ENCODE peak calls at places on chromosomes 7 and 10, in nine cellular contexts. X is suprapubic skin, Z is neural progenitor cell, V is HCT116, U is heart left ventricle, R is AG04450, Y is thyroid gland, O is body of pancreas, G is adrenal gland. E is an unnamed sample.
A peak's percentile ranks its signal among the peaks of the same experiment; 100 is the strongest.

GRCh38 chr7:10930551-10930950 is 43.1 kb upstream of the PHF14 start:
- DNase-seq in X (no peak), Z (no peak), V (no peak), U (no peak), R (no peak), Y (no peak), O (no peak), G (no peak), E (no peak)

GRCh38 chr7:142384508-142384922 is 126.7 kb upstream of the PRSS58 start:
- DNase-seq in X (no peak), Z (no peak), V (no peak), U (no peak), R (no peak), Y (no peak), O (no peak), G (no peak), E (no peak)

GRCh38 chr10:69004821-69005220 is 16.2 kb downstream of the KIFBP start:
- DNase-seq in X (no peak), Z (peak; percentile 13), V (peak; percentile 18), U (no peak), R (peak; percentile 24), Y (no peak), O (no peak), G (no peak), E (no peak)

GRCh38 chr10:30583778-30584415 is 45.7 kb downstream of the LYZL2 start:
- DNase-seq in X (no peak), Z (no peak), V (peak; percentile 57), U (peak; percentile 83), R (peak; percentile 29), Y (peak; percentile 78), O (peak; percentile 77), G (peak; percentile 82), E (peak; percentile 86)

GRCh38 chr7:6226194-6226799 is 46.1 kb downstream of the CYTH3 start:
- DNase-seq in X (no peak), Z (no peak), V (no peak), U (no peak), R (peak; percentile 82), Y (no peak), O (no peak), G (no peak), E (no peak)

GRCh38 chr10:114749545-114749944 is 72.0 kb upstream of the FHIP2A start:
- DNase-seq in X (no peak), Z (no peak), V (no peak), U (no peak), R (no peak), Y (peak; percentile 82), O (no peak), G (no peak), E (no peak)

GRCh38 chr7:80318081-80318480 is 183.4 kb downstream of the GNAI1 start:
- DNase-seq in X (no peak), Z (no peak), V (no peak), U (no peak), R (no peak), Y (no peak), O (no peak), G (no peak), E (no peak)

GRCh38 chr10:93126484-93127052 is 52.9 kb downstream of the CYP26A1 start:
- DNase-seq in X (no peak), Z (peak; percentile 19), V (peak; percentile 39), U (no peak), R (no peak), Y (no peak), O (no peak), G (no peak), E (no peak)

GRCh38 chr7:155362380-155363145 is 64.9 kb downstream of the INSIG1 start:
- DNase-seq in X (peak; percentile 44), Z (no peak), V (no peak), U (no peak), R (no peak), Y (no peak), O (no peak), G (peak; percentile 1), E (no peak)

GRCh38 chr7:103944230-103944900 is 45.1 kb downstream of the RELN start:
- DNase-seq in X (no peak), Z (no peak), V (no peak), U (no peak), R (no peak), Y (no peak), O (no peak), G (no peak), E (no peak)

GRCh38 chr10:71158251-71158650 is 54.1 kb upstream of the UNC5B start:
- DNase-seq in X (no peak), Z (no peak), V (no peak), U (no peak), R (no peak), Y (no peak), O (no peak), G (no peak), E (no peak)

GRCh38 chr10:94320285-94320914 is 42.3 kb downstream of the NOC3L start:
- DNase-seq in X (peak; percentile 87), Z (peak; percentile 81), V (peak; percentile 40), U (peak; percentile 63), R (no peak), Y (peak; percentile 68), O (peak; percentile 81), G (peak; percentile 68), E (peak; percentile 77)

GRCh38 chr7:131197920-131198610 is 129.6 kb upstream of the MKLN1 start:
- DNase-seq in X (no peak), Z (no peak), V (no peak), U (no peak), R (no peak), Y (no peak), O (no peak), G (no peak), E (no peak)

GRCh38 chr10:125136087-125136486 is 24.3 kb downstream of the CTBP2 start:
- DNase-seq in X (no peak), Z (no peak), V (no peak), U (no peak), R (no peak), Y (no peak), O (peak; percentile 5), G (peak; percentile 6), E (no peak)

GRCh38 chr10:26479766-26480492 is 41.8 kb downstream of the APBB1IP start:
- DNase-seq in X (no peak), Z (no peak), V (no peak), U (no peak), R (no peak), Y (no peak), O (no peak), G (no peak), E (no peak)

GRCh38 chr7:50450691-50451051 is 521 bp upstream of the FIGNL1 start:
- DNase-seq in X (no peak), Z (no peak), V (no peak), U (no peak), R (no peak), Y (peak; percentile 25), O (peak; percentile 36), G (peak; percentile 19), E (no peak)

GRCh38 chr7:22469371-22470143 is 30.4 kb downstream of the STEAP1B start:
- DNase-seq in X (no peak), Z (no peak), V (no peak), U (no peak), R (no peak), Y (no peak), O (no peak), G (no peak), E (no peak)

GRCh38 chr7:80428161-80429054 is 83.5 kb downstream of the GNAT3 start:
- DNase-seq in X (no peak), Z (peak; percentile 60), V (peak; percentile 54), U (peak; percentile 34), R (no peak), Y (peak; percentile 15), O (peak; percentile 33), G (peak; percentile 21), E (peak; percentile 24)

GRCh38 chr10:24344279-24344678 is 135.3 kb downstream of the KIAA1217 start:
- DNase-seq in X (no peak), Z (no peak), V (no peak), U (no peak), R (peak; percentile 91), Y (no peak), O (no peak), G (no peak), E (no peak)

GRCh38 chr10:77756319-77757232 is 119.0 kb upstream of the KCNMA1 start:
- DNase-seq in X (no peak), Z (peak; percentile 68), V (peak; percentile 47), U (no peak), R (peak; percentile 43), Y (peak; percentile 43), O (peak; percentile 60), G (no peak), E (peak; percentile 44)
- H3K4me3 ChIP-seq in X (no peak overlapping the region), Z (no peak overlapping the region), V (no peak overlapping the region), U (no peak overlapping the region), R (no peak overlapping the region), Y (no peak overlapping the region), O (no peak overlapping the region), G (no peak overlapping the region), E (no peak overlapping the region)

GRCh38 chr7:115709664-115710063 is 320.9 kb downstream of the TFEC start:
- DNase-seq in X (no peak), Z (no peak), V (no peak), U (no peak), R (no peak), Y (no peak), O (no peak), G (no peak), E (no peak)
- TF ChIP-seq CTCF in X (no peak), Z (no peak), V (no peak), U (no peak), R (no peak), Y (no peak), O (no peak), G (no peak), E (no peak)

GRCh38 chr7:14293434-14293833 is 304.0 kb upstream of the ETV1 start:
- DNase-seq in X (no peak), Z (no peak), V (no peak), U (no peak), R (no peak), Y (no peak), O (no peak), G (no peak), E (no peak)
- H3K9me3 ChIP-seq in X (no peaks in the 10 kb centered on the region), Z (no peaks in the 10 kb centered on the region), V (no peaks in the 10 kb centered on the region), U (no peaks in the 10 kb centered on the region), R (no peaks in the 10 kb centered on the region), Y (no peaks in the 10 kb centered on the region), O (no peaks in the 10 kb centered on the region), G (no peaks in the 10 kb centered on the region), E (no peaks in the 10 kb centered on the region)

GRCh38 chr10:13706175-13706574 is 119.4 kb downstream of the PRPF18 start:
- DNase-seq in X (no peak), Z (peak; percentile 48), V (no peak), U (no peak), R (no peak), Y (no peak), O (no peak), G (no peak), E (no peak)

GRCh38 chr10:13709931-13710690 is 123.3 kb downstream of the PRPF18 start:
- DNase-seq in X (no peak), Z (no peak), V (no peak), U (no peak), R (no peak), Y (no peak), O (no peak), G (no peak), E (no peak)

GRCh38 chr10:13707156-13707881 is 120.6 kb downstream of the PRPF18 start:
- DNase-seq in X (no peak), Z (peak; percentile 88), V (no peak), U (peak; percentile 90), R (peak; percentile 70), Y (peak; percentile 68), O (peak; percentile 82), G (peak; percentile 72), E (peak; percentile 81)

GRCh38 chr10:13706604-13707003 is 119.8 kb downstream of the PRPF18 start:
- DNase-seq in X (no peak), Z (no peak), V (no peak), U (no peak), R (no peak), Y (no peak), O (peak; percentile 34), G (no peak), E (peak; percentile 46)

GRCh38 chr10:13708256-13708990 is 121.7 kb downstream of the PRPF18 start:
- DNase-seq in X (no peak), Z (peak; percentile 38), V (no peak), U (no peak), R (no peak), Y (peak; percentile 64), O (peak; percentile 39), G (no peak), E (no peak)
- H3K4me3 ChIP-seq in X (peak overlapping the region; percentile 45), Z (peak overlapping the region; percentile 46), V (no peak overlapping the region), U (peak overlapping the region; percentile 62), R (peak overlapping the region; percentile 79), Y (no peak overlapping the region), O (no peak overlapping the region), G (peak overlapping the region; percentile 66), E (no peak overlapping the region)

E was measured in colonic mucosa.